ENCODE peak calls at places on chromosomes 16 and 17, in six cellular contexts. One of them, this sample, is unnamed.

GRCh38 chr17:29012535-29012934 is 6.7 kb upstream of the SEZ6 start:
- DNase-seq in GM23248: no peak
- DNase-seq in PC-3: no peak
- DNase-seq in neural progenitor cell: no peak
- DNase-seq in hepatocyte: no peak
- DNase-seq in OCI-LY7: no peak
- DNase-seq in this sample: no peak

GRCh38 chr17:43827596-43827995 is 5.3 kb downstream of the MPP3 start:
- DNase-seq in neural progenitor cell: no peak
- DNase-seq in hepatocyte: no peak
- DNase-seq in PC-3: no peak
- DNase-seq in OCI-LY7: no peak
- DNase-seq in GM23248: no peak
- DNase-seq in this sample: no peak

GRCh38 chr17:2595200-2595599 is 1.7 kb downstream of the PAFAH1B1 start:
- DNase-seq in OCI-LY7: peak
- DNase-seq in hepatocyte: no peak
- DNase-seq in PC-3: no peak
- DNase-seq in GM23248: peak
- DNase-seq in neural progenitor cell: no peak
- DNase-seq in this sample: no peak

GRCh38 chr17:78896091-78896833 is 6.7 kb downstream of the CEP295NL start:
- DNase-seq in neural progenitor cell: no peak
- DNase-seq in GM23248: no peak
- DNase-seq in PC-3: no peak
- DNase-seq in hepatocyte: no peak
- DNase-seq in OCI-LY7: no peak
- DNase-seq in this sample: no peak

GRCh38 chr17:30958187-30958586 is 12.7 kb upstream of the RNF135 start:
- DNase-seq in PC-3: no peak
- DNase-seq in neural progenitor cell: no peak
- DNase-seq in hepatocyte: no peak
- DNase-seq in GM23248: peak
- DNase-seq in OCI-LY7: peak
- DNase-seq in this sample: no peak

GRCh38 chr16:17159616-17160015 is 311.1 kb downstream of the XYLT1 start:
- DNase-seq in PC-3: no peak
- DNase-seq in hepatocyte: no peak
- DNase-seq in neural progenitor cell: peak
- DNase-seq in OCI-LY7: no peak
- DNase-seq in GM23248: no peak
- DNase-seq in this sample: peak

GRCh38 chr17:42886283-42887176 is 14.1 kb upstream of the G6PC1 start:
- DNase-seq in PC-3: no peak
- DNase-seq in GM23248: no peak
- DNase-seq in neural progenitor cell: no peak
- DNase-seq in OCI-LY7: no peak
- DNase-seq in hepatocyte: no peak
- DNase-seq in this sample: no peak

GRCh38 chr17:72266099-72266852 is 145.5 kb downstream of the SOX9 start:
- DNase-seq in GM23248: no peak
- DNase-seq in hepatocyte: no peak
- DNase-seq in neural progenitor cell: no peak
- DNase-seq in PC-3: no peak
- DNase-seq in OCI-LY7: no peak
- DNase-seq in this sample: no peak

GRCh38 chr17:67245694-67246397 is 850 bp upstream of the HELZ start:
- DNase-seq in hepatocyte: peak
- DNase-seq in OCI-LY7: peak
- DNase-seq in GM23248: peak
- DNase-seq in PC-3: peak
- DNase-seq in neural progenitor cell: peak
- DNase-seq in this sample: peak

GRCh38 chr17:78568051-78568450 is 9.1 kb downstream of the DNAH17 start:
- DNase-seq in hepatocyte: no peak
- DNase-seq in neural progenitor cell: no peak
- DNase-seq in PC-3: no peak
- DNase-seq in GM23248: peak
- DNase-seq in OCI-LY7: no peak
- DNase-seq in this sample: no peak

GRCh38 chr16:84198401-84198800 is 7.4 kb downstream of the ADAD2 start:
- DNase-seq in GM23248: peak
- DNase-seq in hepatocyte: no peak
- DNase-seq in OCI-LY7: no peak
- DNase-seq in neural progenitor cell: no peak
- DNase-seq in PC-3: peak
- DNase-seq in this sample: no peak

GRCh38 chr16:54447606-54448440 is 161.2 kb upstream of the IRX3 start:
- DNase-seq in OCI-LY7: no peak
- DNase-seq in hepatocyte: peak
- DNase-seq in PC-3: peak
- DNase-seq in GM23248: peak
- DNase-seq in neural progenitor cell: no peak
- DNase-seq in this sample: no peak

GRCh38 chr16:88790312-88791150 is 5.5 kb upstream of the PIEZO1 start:
- DNase-seq in hepatocyte: no peak
- DNase-seq in neural progenitor cell: no peak
- DNase-seq in PC-3: no peak
- DNase-seq in GM23248: peak
- DNase-seq in OCI-LY7: peak
- DNase-seq in this sample: peak

GRCh38 chr17:5561736-5562135 is 22.6 kb downstream of the NLRP1 start:
- DNase-seq in neural progenitor cell: peak
- DNase-seq in GM23248: no peak
- DNase-seq in PC-3: no peak
- DNase-seq in OCI-LY7: no peak
- DNase-seq in hepatocyte: no peak
- DNase-seq in this sample: peak

GRCh38 chr17:72660274-72661092 is 432.0 kb downstream of the SLC39A11 start:
- DNase-seq in hepatocyte: no peak
- DNase-seq in OCI-LY7: no peak
- DNase-seq in PC-3: no peak
- DNase-seq in neural progenitor cell: no peak
- DNase-seq in GM23248: no peak
- DNase-seq in this sample: no peak

GRCh38 chr16:14186007-14186953 is 115.2 kb downstream of the MRTFB start:
- DNase-seq in neural progenitor cell: peak
- DNase-seq in hepatocyte: peak
- DNase-seq in OCI-LY7: peak
- DNase-seq in GM23248: peak
- DNase-seq in PC-3: peak
- DNase-seq in this sample: peak

GRCh38 chr16:84718-85452 is 6.9 kb downstream of the MPG start:
- DNase-seq in GM23248: peak
- DNase-seq in neural progenitor cell: no peak
- DNase-seq in hepatocyte: no peak
- DNase-seq in PC-3: peak
- DNase-seq in OCI-LY7: peak
- DNase-seq in this sample: no peak

GRCh38 chr16:275041-275621 is 613 bp downstream of the RGS11 start:
- DNase-seq in OCI-LY7: no peak
- DNase-seq in PC-3: no peak
- DNase-seq in neural progenitor cell: peak
- DNase-seq in GM23248: peak
- DNase-seq in hepatocyte: no peak
- DNase-seq in this sample: peak

GRCh38 chr17:78748048-78748729 is 33.9 kb downstream of the CYTH1 start:
- DNase-seq in OCI-LY7: no peak
- DNase-seq in GM23248: peak
- DNase-seq in PC-3: no peak
- DNase-seq in hepatocyte: no peak
- DNase-seq in neural progenitor cell: no peak
- DNase-seq in this sample: no peak

GRCh38 chr16:13988038-13988437 is 68.1 kb downstream of the ERCC4 start:
- DNase-seq in OCI-LY7: no peak
- DNase-seq in neural progenitor cell: no peak
- DNase-seq in GM23248: no peak
- DNase-seq in PC-3: no peak
- DNase-seq in hepatocyte: no peak
- DNase-seq in this sample: no peak

GRCh38 chr17:72359274-72359673 is 238.5 kb downstream of the SOX9 start:
- DNase-seq in GM23248: peak
- DNase-seq in PC-3: peak
- DNase-seq in OCI-LY7: no peak
- DNase-seq in hepatocyte: no peak
- DNase-seq in neural progenitor cell: no peak
- DNase-seq in this sample: no peak

GRCh38 chr16:12337776-12338655 is 361.5 kb downstream of the SNX29 start:
- DNase-seq in neural progenitor cell: no peak
- DNase-seq in hepatocyte: no peak
- DNase-seq in PC-3: peak
- DNase-seq in GM23248: no peak
- DNase-seq in OCI-LY7: no peak
- DNase-seq in this sample: no peak

GRCh38 chr17:78852709-78853111 is 12.1 kb upstream of the USP36 start:
- DNase-seq in OCI-LY7: peak
- DNase-seq in neural progenitor cell: no peak
- DNase-seq in hepatocyte: peak
- DNase-seq in GM23248: no peak
- DNase-seq in PC-3: peak
- DNase-seq in this sample: peak

GRCh38 chr17:31715436-31715835 is 143.6 kb downstream of the COPRS start:
- DNase-seq in hepatocyte: no peak
- DNase-seq in GM23248: no peak
- DNase-seq in PC-3: no peak
- DNase-seq in neural progenitor cell: no peak
- DNase-seq in OCI-LY7: no peak
- DNase-seq in this sample: no peak

GRCh38 chr17:53687324-53687723 is 135.4 kb upstream of the KIF2B start:
- DNase-seq in PC-3: no peak
- DNase-seq in neural progenitor cell: peak
- DNase-seq in GM23248: no peak
- DNase-seq in hepatocyte: no peak
- DNase-seq in OCI-LY7: no peak
- DNase-seq in this sample: no peak

GRCh38 chr17:3667366-3668278 is 756 bp downstream of the TAX1BP3 start:
- DNase-seq in GM23248: peak
- DNase-seq in hepatocyte: peak
- DNase-seq in neural progenitor cell: peak
- DNase-seq in OCI-LY7: no peak
- DNase-seq in PC-3: peak
- DNase-seq in this sample: peak

GRCh38 chr16:86949116-86949515 is 368.1 kb downstream of the C16orf95 start:
- DNase-seq in neural progenitor cell: no peak
- DNase-seq in PC-3: no peak
- DNase-seq in GM23248: no peak
- DNase-seq in OCI-LY7: no peak
- DNase-seq in hepatocyte: no peak
- DNase-seq in this sample: no peak

GRCh38 chr16:58515871-58516767 is 802 bp downstream of the SETD6 start:
- DNase-seq in PC-3: peak
- DNase-seq in OCI-LY7: peak
- DNase-seq in GM23248: peak
- DNase-seq in neural progenitor cell: peak
- DNase-seq in hepatocyte: peak
- DNase-seq in this sample: peak
- TF ChIP-seq EZH2phosphoT487 in PC-3: no peak
- TF ChIP-seq EZH2phosphoT487 in OCI-LY7: no peak
- TF ChIP-seq EZH2phosphoT487 in GM23248: no peak
- TF ChIP-seq EZH2phosphoT487 in neural progenitor cell: no peak
- TF ChIP-seq EZH2phosphoT487 in hepatocyte: no peak
- TF ChIP-seq EZH2phosphoT487 in this sample: no peak

DNA sequence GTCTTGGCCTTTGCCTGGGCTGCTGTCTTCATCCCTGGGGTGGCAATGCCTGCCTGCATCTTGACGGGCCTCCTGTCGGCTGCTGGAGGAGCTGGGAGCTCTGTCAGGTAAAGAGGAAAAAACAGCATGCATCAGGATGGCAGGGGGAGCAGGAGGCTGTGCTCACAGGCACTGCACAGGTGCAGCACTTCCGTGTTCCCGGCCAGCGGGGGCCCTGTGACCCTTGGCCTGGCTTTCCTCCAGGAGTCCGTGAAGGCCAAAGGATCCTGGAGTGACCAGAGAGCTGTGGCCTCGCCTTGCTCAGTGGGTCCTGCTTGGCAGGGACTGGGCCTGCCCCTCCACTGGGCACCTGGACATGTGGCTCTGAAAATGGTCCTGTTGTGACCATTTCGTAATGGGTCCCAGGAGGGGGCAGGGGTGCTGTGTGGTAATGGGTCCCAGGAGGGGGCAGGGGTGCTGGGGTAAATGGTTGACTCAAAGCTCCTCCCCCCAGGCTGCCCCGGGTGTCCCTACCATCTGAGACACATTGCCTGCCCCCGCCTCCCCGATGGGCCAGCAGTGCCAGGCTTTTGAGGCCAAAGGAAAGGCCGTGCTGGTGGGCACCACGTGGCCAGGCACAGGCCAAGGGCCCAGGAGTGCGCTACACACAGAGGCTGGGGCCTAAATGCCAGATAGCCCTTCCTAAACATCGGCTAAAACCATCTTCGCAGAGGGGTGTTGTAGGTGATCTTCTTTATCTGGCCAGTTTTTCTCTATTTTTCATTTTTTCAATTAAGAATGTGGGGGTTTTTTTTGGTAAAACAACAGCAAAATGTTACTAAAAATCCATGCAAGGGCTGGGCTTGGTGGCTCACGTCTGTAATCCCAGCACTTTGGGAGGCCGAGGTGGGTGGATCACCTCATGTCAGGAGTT is 4.0 kb upstream of the FASN start:
- DNase-seq in GM23248: no peak
- DNase-seq in OCI-LY7: peak
- DNase-seq in hepatocyte: no peak
- DNase-seq in PC-3: no peak
- DNase-seq in neural progenitor cell: no peak
- DNase-seq in this sample: no peak
- TF ChIP-seq EZH2phosphoT487 in GM23248: no peak
- TF ChIP-seq EZH2phosphoT487 in OCI-LY7: no peak
- TF ChIP-seq EZH2phosphoT487 in hepatocyte: no peak
- TF ChIP-seq EZH2phosphoT487 in PC-3: no peak
- TF ChIP-seq EZH2phosphoT487 in neural progenitor cell: no peak
- TF ChIP-seq EZH2phosphoT487 in this sample: no peak

DNA sequence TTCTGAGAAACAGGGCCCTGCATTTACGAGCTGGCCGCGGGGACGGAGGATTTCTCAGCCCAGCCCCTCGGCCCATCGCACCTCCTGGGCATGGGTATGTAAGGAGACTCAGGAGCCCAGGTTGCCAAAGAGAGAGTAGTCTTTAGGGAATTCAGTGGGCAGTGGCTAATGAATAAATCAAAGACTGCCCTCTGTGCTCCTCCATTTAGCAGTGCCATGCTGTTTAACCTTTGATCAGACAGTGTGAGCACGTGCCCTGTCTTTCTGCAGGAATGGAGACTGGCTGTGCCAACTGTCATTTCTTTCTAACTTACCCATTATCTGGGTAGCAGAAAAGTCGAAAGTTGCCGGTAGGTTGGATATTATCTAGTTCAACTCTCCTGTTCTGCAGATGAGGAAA is 62.4 kb downstream of the CDRT4 start:
- DNase-seq in PC-3: no peak
- DNase-seq in OCI-LY7: no peak
- DNase-seq in GM23248: no peak
- DNase-seq in hepatocyte: no peak
- DNase-seq in neural progenitor cell: no peak
- DNase-seq in this sample: no peak
- TF ChIP-seq EZH2phosphoT487 in PC-3: no peak
- TF ChIP-seq EZH2phosphoT487 in OCI-LY7: no peak
- TF ChIP-seq EZH2phosphoT487 in GM23248: no peak
- TF ChIP-seq EZH2phosphoT487 in hepatocyte: no peak
- TF ChIP-seq EZH2phosphoT487 in neural progenitor cell: no peak
- TF ChIP-seq EZH2phosphoT487 in this sample: no peak

GRCh38 chr17:74799097-74799496 is 23.0 kb upstream of the NAT9 start:
- DNase-seq in hepatocyte: no peak
- DNase-seq in PC-3: no peak
- DNase-seq in OCI-LY7: no peak
- DNase-seq in neural progenitor cell: no peak
- DNase-seq in GM23248: no peak
- DNase-seq in this sample: no peak
- TF ChIP-seq EZH2phosphoT487 in hepatocyte: no peak
- TF ChIP-seq EZH2phosphoT487 in PC-3: no peak
- TF ChIP-seq EZH2phosphoT487 in OCI-LY7: no peak
- TF ChIP-seq EZH2phosphoT487 in neural progenitor cell: no peak
- TF ChIP-seq EZH2phosphoT487 in GM23248: no peak
- TF ChIP-seq EZH2phosphoT487 in this sample: no peak

GRCh38 chr16:85296859-85297698 is 184.8 kb upstream of the CIBAR2 start:
- DNase-seq in PC-3: peak
- DNase-seq in neural progenitor cell: peak
- DNase-seq in hepatocyte: peak
- DNase-seq in OCI-LY7: peak
- DNase-seq in GM23248: peak
- DNase-seq in this sample: peak
- TF ChIP-seq EZH2phosphoT487 in PC-3: no peak
- TF ChIP-seq EZH2phosphoT487 in neural progenitor cell: no peak
- TF ChIP-seq EZH2phosphoT487 in hepatocyte: no peak
- TF ChIP-seq EZH2phosphoT487 in OCI-LY7: no peak
- TF ChIP-seq EZH2phosphoT487 in GM23248: no peak
- TF ChIP-seq EZH2phosphoT487 in this sample: no peak